ENCODE peak calls at places on chromosomes 16 and 17, in eight cellular contexts. V is GM12891; U is adrenal gland; R is stimulated activated CD4-positive, alpha-beta T cell treated with anti-CD3 and anti-CD28 coated beads, Interleukin-1b, Interleukin-23, amount 100 ng/mL, for 24 hours; C is naive thymus-derived CD4-positive, alpha-beta T cell; P is A673; Y is uterus; Q is GM23338. F is an unnamed sample.

GRCh38 chr17:28728364-28729200 is at the start of gene NEK8:
- DNase-seq in V (peak; percentile 70), U (peak; percentile 97), R (peak; percentile 97), C (peak; percentile 98), P (peak; percentile 97), Y (peak; percentile 97), Q (peak; percentile 98), F (peak; percentile 96)

GRCh38 chr17:27756467-27757371 is 43.6 kb downstream of the NOS2 start:
- DNase-seq in V (no peak), U (peak; percentile 77), R (peak; percentile 39), C (peak; percentile 38), P (peak; percentile 68), Y (no peak), Q (peak; percentile 62), F (peak; percentile 28)

GRCh38 chr16:17396762-17397498 is 73.8 kb downstream of the XYLT1 start:
- DNase-seq in V (no peak), U (peak; percentile 79), R (no peak), C (peak; percentile 77), P (no peak), Y (peak; percentile 42), Q (no peak), F (peak; percentile 33)

GRCh38 chr17:57554826-57555635 is 190.1 kb downstream of the CCDC182 start:
- DNase-seq in V (no peak), U (no peak), R (no peak), C (no peak), P (peak; percentile 64), Y (no peak), Q (peak; percentile 27), F (no peak)

GRCh38 chr17:63558441-63558840 is 8.2 kb downstream of the DCAF7 start:
- DNase-seq in V (no peak), U (no peak), R (no peak), C (no peak), P (no peak), Y (no peak), Q (no peak), F (no peak)

GRCh38 chr16:13708361-13708760 is 211.6 kb upstream of the ERCC4 start:
- DNase-seq in V (no peak), U (no peak), R (no peak), C (no peak), P (no peak), Y (no peak), Q (no peak), F (no peak)

GRCh38 chr17:7846765-7847661 is 7.9 kb upstream of the TMEM88 start:
- DNase-seq in V (no peak), U (no peak), R (no peak), C (no peak), P (no peak), Y (peak; percentile 25), Q (peak; percentile 51), F (no peak)

GRCh38 chr17:75183999-75184884 is 1.5 kb upstream of the SUMO2 start:
- DNase-seq in V (no peak), U (no peak), R (no peak), C (no peak), P (no peak), Y (no peak), Q (no peak), F (no peak)

GRCh38 chr17:49431743-49432142 is 17.1 kb upstream of the PHB1 start:
- DNase-seq in V (no peak), U (no peak), R (no peak), C (no peak), P (no peak), Y (no peak), Q (no peak), F (no peak)

GRCh38 chr16:84314814-84315213 is 20.1 kb downstream of the WFDC1 start:
- DNase-seq in V (no peak), U (peak; percentile 37), R (no peak), C (no peak), P (no peak), Y (no peak), Q (no peak), F (no peak)

GRCh38 chr17:78812849-78813248 is 27.8 kb downstream of the USP36 start:
- DNase-seq in V (no peak), U (no peak), R (no peak), C (no peak), P (no peak), Y (no peak), Q (no peak), F (no peak)

GRCh38 chr16:68298312-68298711 is 12.4 kb downstream of the SLC7A6OS start:
- DNase-seq in V (no peak), U (no peak), R (no peak), C (no peak), P (no peak), Y (no peak), Q (no peak), F (no peak)

GRCh38 chr16:30649725-30650368 is 913 bp upstream of the PRR14 start:
- DNase-seq in V (no peak), U (no peak), R (no peak), C (no peak), P (no peak), Y (no peak), Q (no peak), F (peak; percentile 72)

GRCh38 chr16:82649766-82650165 is 23.0 kb downstream of the CDH13 start:
- DNase-seq in V (no peak), U (no peak), R (no peak), C (no peak), P (no peak), Y (no peak), Q (no peak), F (no peak)

GRCh38 chr16:29641561-29641960 is 21.5 kb upstream of the SPN start:
- DNase-seq in V (no peak), U (no peak), R (no peak), C (peak; percentile 47), P (no peak), Y (no peak), Q (no peak), F (peak; percentile 50)

GRCh38 chr16:2500634-2500936 is 13.2 kb upstream of the ATP6V0C start:
- DNase-seq in V (no peak), U (no peak), R (no peak), C (no peak), P (no peak), Y (no peak), Q (peak; percentile 48), F (no peak)

GRCh38 chr16:17277981-17278381 is 192.8 kb downstream of the XYLT1 start:
- DNase-seq in V (no peak), U (peak; percentile 64), R (no peak), C (peak; percentile 11), P (no peak), Y (peak; percentile 52), Q (peak; percentile 76), F (peak; percentile 15)

GRCh38 chr17:66580178-66580577 is 254.7 kb upstream of the CACNG5 start:
- DNase-seq in V (no peak), U (peak; percentile 62), R (no peak), C (no peak), P (no peak), Y (peak; percentile 58), Q (peak; percentile 54), F (no peak)

GRCh38 chr17:1941241-1942065 is 83.7 kb downstream of the RTN4RL1 start:
- DNase-seq in V (no peak), U (no peak), R (no peak), C (no peak), P (no peak), Y (no peak), Q (no peak), F (no peak)

GRCh38 chr17:41535764-41536481 is 7.8 kb upstream of the KRT19 start:
- DNase-seq in V (no peak), U (no peak), R (no peak), C (no peak), P (no peak), Y (no peak), Q (no peak), F (no peak)

GRCh38 chr17:69539781-69540319 is 125.4 kb downstream of the MAP2K6 start:
- DNase-seq in V (no peak), U (no peak), R (no peak), C (no peak), P (peak; percentile 25), Y (no peak), Q (no peak), F (no peak)

GRCh38 chr16:12728471-12728870 is 75.2 kb downstream of the CPPED1 start:
- DNase-seq in V (no peak), U (no peak), R (no peak), C (no peak), P (no peak), Y (no peak), Q (peak; percentile 31), F (no peak)

GRCh38 chr17:68509151-68510057 is 2.8 kb upstream of the PRKAR1A start:
- DNase-seq in V (no peak), U (peak; percentile 58), R (no peak), C (no peak), P (peak; percentile 14), Y (no peak), Q (no peak), F (peak; percentile 60)

GRCh38 chr17:73958453-73958852 is 245.0 kb upstream of the RPL38 start:
- DNase-seq in V (no peak), U (no peak), R (no peak), C (no peak), P (no peak), Y (no peak), Q (no peak), F (no peak)

GRCh38 chr17:50352072-50352692 is 6.3 kb downstream of the XYLT2 start:
- DNase-seq in V (no peak), U (peak; percentile 73), R (no peak), C (no peak), P (no peak), Y (no peak), Q (no peak), F (no peak)

GRCh38 chr17:59366040-59366757 is 34.7 kb downstream of the YPEL2 start:
- DNase-seq in V (no peak), U (no peak), R (no peak), C (no peak), P (no peak), Y (peak; percentile 28), Q (peak; percentile 93), F (no peak)

GRCh38 chr17:57442914-57443571 is 186.7 kb downstream of the MSI2 start:
- DNase-seq in V (no peak), U (peak; percentile 87), R (no peak), C (peak; percentile 49), P (no peak), Y (no peak), Q (no peak), F (no peak)

GRCh38 chr17:29674270-29674669 is 51.6 kb upstream of the CORO6 start:
- DNase-seq in V (no peak), U (no peak), R (no peak), C (peak; percentile 31), P (no peak), Y (no peak), Q (no peak), F (no peak)

GRCh38 chr16:51839697-51840462 is 688.8 kb upstream of the SALL1 start:
- DNase-seq in V (no peak), U (peak; percentile 4), R (no peak), C (no peak), P (no peak), Y (no peak), Q (peak; percentile 9), F (no peak)

GRCh38 chr17:32019228-32019627 is 12.0 kb downstream of the LRRC37B start:
- DNase-seq in V (no peak), U (no peak), R (no peak), C (no peak), P (no peak), Y (no peak), Q (no peak), F (no peak)

GRCh38 chr17:37283414-37283961 is 92.3 kb upstream of the C17orf78 start:
- DNase-seq in V (no peak), U (no peak), R (no peak), C (no peak), P (no peak), Y (no peak), Q (no peak), F (no peak)

GRCh38 chr16:12327971-12328726 is 351.6 kb downstream of the SNX29 start:
- DNase-seq in V (no peak), U (no peak), R (no peak), C (no peak), P (no peak), Y (no peak), Q (no peak), F (no peak)